ENCODE peak calls at places on chromosomes 4 and X, in eight cellular contexts. A is DND-41, R is endothelial cell of umbilical vein, W is HepG2, G is fibroblast of lung, F is PC-3, S is OCI-LY7, Q is IMR-90. V is an unnamed sample. For H4K20me1, the result is how much of the 10 kb centered on the place peaks cover.

GRCh38 chrX:150610038-150610437 is 41.6 kb downstream of the MTM1 start:
- DNase-seq in A (no peak), R (no peak), W (no peak), G (no peak), F (no peak), S (no peak), Q (no peak), V (no peak)

GRCh38 chr4:182655321-182655720 is 261.9 kb downstream of the DCTD start:
- DNase-seq in A (no peak), R (no peak), W (no peak), G (no peak), F (no peak), S (no peak), Q (no peak), V (no peak)

GRCh38 chrX:154068560-154068959 is 29.0 kb downstream of the MECP2 start:
- DNase-seq in A (no peak), R (no peak), W (no peak), G (no peak), F (no peak), S (no peak), Q (no peak), V (no peak)

GRCh38 chr4:3722446-3723231 is 43.5 kb upstream of the ADRA2C start:
- DNase-seq in A (no peak), R (no peak), W (no peak), G (no peak), F (no peak), S (no peak), Q (no peak), V (no peak)

GRCh38 chrX:142250502-142250901 is 45.4 kb upstream of the MAGEC2 start:
- DNase-seq in A (no peak), R (no peak), W (no peak), G (no peak), F (peak), S (no peak), Q (no peak), V (no peak)

GRCh38 chr4:100022792-100023222 is 72.7 kb upstream of the H2AZ1 start:
- DNase-seq in A (no peak), R (no peak), W (no peak), G (no peak), F (no peak), S (no peak), Q (no peak), V (peak)

GRCh38 chr4:530017-530781 is 31.2 kb downstream of the PIGG start:
- DNase-seq in A (no peak), R (no peak), W (no peak), G (no peak), F (no peak), S (no peak), Q (no peak), V (no peak)

GRCh38 chr4:40247350-40247749 is 50.5 kb downstream of the RHOH start:
- DNase-seq in A (peak), R (no peak), W (no peak), G (no peak), F (no peak), S (peak), Q (no peak), V (no peak)

GRCh38 chrX:13029341-13029740 is 15.1 kb downstream of the FAM9C start:
- DNase-seq in A (peak), R (no peak), W (no peak), G (peak), F (peak), S (no peak), Q (peak), V (no peak)

GRCh38 chr4:84944952-84945351 is 21.5 kb downstream of the WDFY3 start:
- DNase-seq in A (no peak), R (no peak), W (peak), G (peak), F (no peak), S (no peak), Q (peak), V (no peak)
- H4K20me1 ChIP-seq in A (under half), R (under half), W (under half), G (under half), F (under half), S (under half), Q (under half), V (under half)

DNA sequence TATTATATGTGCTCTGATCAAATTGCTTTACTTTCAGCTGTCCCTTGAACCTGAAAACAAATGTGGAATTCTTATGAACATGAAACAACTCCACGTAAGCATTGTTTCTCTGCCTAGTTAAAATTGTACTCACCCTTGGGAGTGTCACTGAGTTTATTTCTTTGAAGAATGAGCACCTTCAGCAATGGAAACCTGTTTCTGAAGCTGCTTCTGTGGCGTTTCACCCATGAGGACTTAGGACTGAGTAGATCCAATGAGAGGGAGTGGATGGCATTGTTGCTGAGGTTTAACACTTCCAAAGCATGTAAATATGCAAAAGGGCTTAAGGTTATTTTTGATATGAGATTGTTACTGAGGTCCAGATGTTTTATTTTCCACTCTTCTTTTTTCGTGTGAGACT is 3.2 kb downstream of the LRRC66 start:
- DNase-seq in A (no peak), R (peak), W (no peak), G (no peak), F (no peak), S (no peak), Q (no peak), V (no peak)
- H3K27ac ChIP-seq in A (no peak), R (no peak), W (no peak), G (no peak), F (no peak), S (no peak), Q (no peak), V (no peak)

GRCh38 chr4:35358001-35358584 is 886.2 kb downstream of the ARAP2 start:
- DNase-seq in A (no peak), R (no peak), W (no peak), G (no peak), F (peak), S (no peak), Q (no peak), V (peak)
- H4K20me1 ChIP-seq in A (under half), R (under half), W (under half), G (under half), F (under half), S (under half), Q (under half), V (under half)

GRCh38 chr4:109185548-109185947 is 116.9 kb downstream of the COL25A1 start:
- DNase-seq in A (no peak), R (no peak), W (no peak), G (no peak), F (no peak), S (no peak), Q (no peak), V (no peak)

GRCh38 chr4:109186458-109186945 is 116.0 kb downstream of the COL25A1 start:
- DNase-seq in A (no peak), R (no peak), W (no peak), G (no peak), F (no peak), S (no peak), Q (no peak), V (no peak)

GRCh38 chr4:109184421-109184956 is 118.0 kb downstream of the COL25A1 start:
- DNase-seq in A (no peak), R (peak), W (no peak), G (peak), F (no peak), S (no peak), Q (no peak), V (no peak)

GRCh38 chr4:109185951-109186350 is 116.5 kb downstream of the COL25A1 start:
- DNase-seq in A (no peak), R (no peak), W (no peak), G (no peak), F (no peak), S (no peak), Q (no peak), V (no peak)

GRCh38 chr4:109183851-109184345 is 118.6 kb downstream of the COL25A1 start:
- DNase-seq in A (no peak), R (peak), W (no peak), G (peak), F (no peak), S (no peak), Q (no peak), V (no peak)
- H3K27ac ChIP-seq in A (no peak), R (peak), W (no peak), G (no peak), F (no peak), S (no peak), Q (no peak), V (no peak)

DNA sequence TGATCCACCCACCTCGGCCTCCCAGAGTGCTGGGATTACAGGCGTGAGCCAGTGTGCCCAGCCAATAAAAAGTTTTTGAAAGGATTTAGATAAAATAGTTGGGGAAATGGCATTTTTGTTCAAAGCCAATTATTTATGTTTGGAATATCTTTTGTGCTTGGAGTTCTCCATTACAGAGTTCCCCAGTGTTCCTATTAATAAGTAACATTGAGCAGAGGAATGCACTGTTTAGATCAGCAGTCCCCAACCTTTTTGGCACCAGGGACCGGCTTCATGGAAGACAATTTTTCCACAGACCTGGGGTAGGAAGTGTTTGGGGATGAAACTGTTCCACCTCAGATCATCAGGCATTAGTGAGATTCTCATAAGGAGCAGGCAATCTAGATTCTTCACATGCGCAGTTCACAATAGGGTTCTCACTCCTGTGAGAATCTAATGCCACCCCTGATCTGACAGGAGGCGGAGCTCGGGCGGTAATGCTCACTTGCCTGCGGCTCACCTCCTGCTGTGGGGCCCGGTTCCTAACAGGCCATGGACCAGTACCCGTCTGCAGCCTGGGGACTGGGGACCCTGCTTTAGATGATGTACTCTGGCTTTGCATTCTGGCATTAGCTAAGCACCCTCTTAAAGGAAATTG is 8.3 kb downstream of the PKD2 start:
- DNase-seq in A (no peak), R (no peak), W (no peak), G (no peak), F (no peak), S (no peak), Q (no peak), V (no peak)
- H4K20me1 ChIP-seq in A (under half), R (under half), W (under half), G (under half), F (under half), S (under half), Q (under half), V (half or more)

DNA sequence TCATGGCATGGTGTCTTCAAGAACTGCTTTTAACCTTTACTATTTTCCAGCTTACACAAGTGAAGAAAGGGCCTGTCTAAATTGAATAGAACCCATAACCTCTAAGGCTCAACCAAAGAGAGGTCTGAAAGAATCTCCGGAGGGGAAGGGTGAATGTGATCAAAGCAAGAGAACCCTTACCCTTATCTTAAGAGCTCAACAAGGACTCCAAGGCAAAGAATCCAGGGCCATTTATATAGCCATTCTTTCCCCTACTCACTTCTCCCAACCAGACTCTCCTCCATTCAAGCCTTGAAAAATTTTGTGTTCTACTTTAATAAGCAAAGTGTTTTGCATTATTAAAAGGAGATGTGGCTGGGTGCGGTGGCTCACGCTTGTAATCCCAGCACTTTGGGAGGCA is 118.7 kb downstream of the SH3RF1 start:
- DNase-seq in A (no peak), R (no peak), W (no peak), G (no peak), F (no peak), S (no peak), Q (no peak), V (no peak)
- H3K27ac ChIP-seq in A (no peak), R (no peak), W (no peak), G (no peak), F (peak), S (no peak), Q (no peak), V (no peak)

V was measured in neural progenitor cell.